ENCODE peak calls at places on chromosome 2, in four cellular contexts. One of them, this sample, is unnamed.

GRCh38 chr2:313991-314390 is 26.1 kb upstream of the ALKAL2 start:
- DNase-seq in Peyer's patch: no peak
- DNase-seq in stimulated activated CD8-positive, alpha-beta memory T cell treated with anti-CD3 and anti-CD28 coated beads, Interleukin-4, amount 100 ng/mL, for 1 hour: no peak
- DNase-seq in HFFc6: no peak
- DNase-seq in this sample: no peak

GRCh38 chr2:79855264-79856006 is 342.6 kb downstream of the CTNNA2 start:
- DNase-seq in Peyer's patch: no peak
- DNase-seq in stimulated activated CD8-positive, alpha-beta memory T cell treated with anti-CD3 and anti-CD28 coated beads, Interleukin-4, amount 100 ng/mL, for 1 hour: no peak
- DNase-seq in HFFc6: peak; percentile 2
- DNase-seq in this sample: no peak

GRCh38 chr2:112493858-112494648 is 12.1 kb downstream of the TTL start:
- DNase-seq in Peyer's patch: no peak
- DNase-seq in stimulated activated CD8-positive, alpha-beta memory T cell treated with anti-CD3 and anti-CD28 coated beads, Interleukin-4, amount 100 ng/mL, for 1 hour: no peak
- DNase-seq in HFFc6: peak; percentile 71
- DNase-seq in this sample: no peak

GRCh38 chr2:225556461-225556860 is 157.0 kb downstream of the NYAP2 start:
- DNase-seq in Peyer's patch: no peak
- DNase-seq in stimulated activated CD8-positive, alpha-beta memory T cell treated with anti-CD3 and anti-CD28 coated beads, Interleukin-4, amount 100 ng/mL, for 1 hour: no peak
- DNase-seq in HFFc6: no peak
- DNase-seq in this sample: no peak

GRCh38 chr2:240512666-240513535 is 44.9 kb downstream of the ANKMY1 start:
- DNase-seq in Peyer's patch: no peak
- DNase-seq in stimulated activated CD8-positive, alpha-beta memory T cell treated with anti-CD3 and anti-CD28 coated beads, Interleukin-4, amount 100 ng/mL, for 1 hour: no peak
- DNase-seq in HFFc6: no peak
- DNase-seq in this sample: no peak

GRCh38 chr2:167981945-167982344 is 265.4 kb downstream of the STK39 start:
- DNase-seq in Peyer's patch: no peak
- DNase-seq in stimulated activated CD8-positive, alpha-beta memory T cell treated with anti-CD3 and anti-CD28 coated beads, Interleukin-4, amount 100 ng/mL, for 1 hour: no peak
- DNase-seq in HFFc6: no peak
- DNase-seq in this sample: no peak

GRCh38 chr2:188677182-188677581 is 297.0 kb upstream of the COL3A1 start:
- DNase-seq in Peyer's patch: no peak
- DNase-seq in stimulated activated CD8-positive, alpha-beta memory T cell treated with anti-CD3 and anti-CD28 coated beads, Interleukin-4, amount 100 ng/mL, for 1 hour: no peak
- DNase-seq in HFFc6: no peak
- DNase-seq in this sample: no peak

GRCh38 chr2:160207804-160208661 is 8.0 kb upstream of the ITGB6 start:
- DNase-seq in Peyer's patch: no peak
- DNase-seq in stimulated activated CD8-positive, alpha-beta memory T cell treated with anti-CD3 and anti-CD28 coated beads, Interleukin-4, amount 100 ng/mL, for 1 hour: no peak
- DNase-seq in HFFc6: peak; percentile 92
- DNase-seq in this sample: no peak

GRCh38 chr2:28394331-28394877 is 1.7 kb downstream of the FOSL2 start:
- DNase-seq in Peyer's patch: no peak
- DNase-seq in stimulated activated CD8-positive, alpha-beta memory T cell treated with anti-CD3 and anti-CD28 coated beads, Interleukin-4, amount 100 ng/mL, for 1 hour: no peak
- DNase-seq in HFFc6: peak; percentile 59
- DNase-seq in this sample: no peak

GRCh38 chr2:241087420-241088268 is 14.4 kb downstream of the MTERF4 start:
- DNase-seq in Peyer's patch: no peak
- DNase-seq in stimulated activated CD8-positive, alpha-beta memory T cell treated with anti-CD3 and anti-CD28 coated beads, Interleukin-4, amount 100 ng/mL, for 1 hour: no peak
- DNase-seq in HFFc6: no peak
- DNase-seq in this sample: no peak

GRCh38 chr2:129803067-129803466 is 176.4 kb upstream of the RAB6C start:
- DNase-seq in Peyer's patch: no peak
- DNase-seq in stimulated activated CD8-positive, alpha-beta memory T cell treated with anti-CD3 and anti-CD28 coated beads, Interleukin-4, amount 100 ng/mL, for 1 hour: no peak
- DNase-seq in HFFc6: no peak
- DNase-seq in this sample: no peak

GRCh38 chr2:234290196-234290595 is 206.7 kb downstream of the ARL4C start:
- DNase-seq in Peyer's patch: no peak
- DNase-seq in stimulated activated CD8-positive, alpha-beta memory T cell treated with anti-CD3 and anti-CD28 coated beads, Interleukin-4, amount 100 ng/mL, for 1 hour: no peak
- DNase-seq in HFFc6: no peak
- DNase-seq in this sample: no peak

GRCh38 chr2:157404363-157404762 is 39.5 kb downstream of the CYTIP start:
- DNase-seq in Peyer's patch: peak; percentile 77
- DNase-seq in stimulated activated CD8-positive, alpha-beta memory T cell treated with anti-CD3 and anti-CD28 coated beads, Interleukin-4, amount 100 ng/mL, for 1 hour: peak; percentile 37
- DNase-seq in HFFc6: no peak
- DNase-seq in this sample: peak; percentile 42

This sample was measured in activated naive CD4-positive, alpha-beta T cell.